ENCODE peak calls at places on chromosomes 16 and 17, in seven cellular contexts. R is T-helper 1 cell; U is anterior cingulate cortex; I is stimulated activated CD4-positive, alpha-beta T cell treated with anti-CD3 and anti-CD28 coated beads, TNF-alpha, amount 100 ng/mL, for 48 hours; B is PC-9; P is cerebellar cortex; O is mucosa of descending colon. K is an unnamed sample.

GRCh38 chr16:17161034-17161433 is 309.7 kb downstream of the XYLT1 start:
- DNase-seq in R (no peak), U (no peak), I (no peak), B (no peak), P (peak; percentile 11), O (no peak), K (no peak)

GRCh38 chr16:88909431-88910210 is 43.2 kb upstream of the PABPN1L start:
- DNase-seq in R (no peak), U (no peak), I (no peak), B (no peak), P (no peak), O (no peak), K (no peak)

GRCh38 chr16:1645914-1646525 is 32.1 kb upstream of the JPT2 start:
- DNase-seq in R (no peak), U (no peak), I (peak; percentile 14), B (peak; percentile 46), P (no peak), O (no peak), K (peak; percentile 46)

GRCh38 chr17:3889613-3890012 is 3.2 kb downstream of the CAMKK1 start:
- DNase-seq in R (no peak), U (no peak), I (no peak), B (no peak), P (no peak), O (no peak), K (no peak)

GRCh38 chr16:13377143-13377542 is 475.7 kb downstream of the SHISA9 start:
- DNase-seq in R (no peak), U (no peak), I (no peak), B (no peak), P (no peak), O (no peak), K (no peak)

GRCh38 chr17:11326492-11326891 is 85.5 kb downstream of the SHISA6 start:
- DNase-seq in R (no peak), U (no peak), I (no peak), B (no peak), P (no peak), O (no peak), K (no peak)

GRCh38 chr16:4693956-4694663 is 748 bp downstream of the NUDT16L1 start:
- DNase-seq in R (peak; percentile 36), U (no peak), I (peak; percentile 41), B (no peak), P (no peak), O (peak; percentile 74), K (peak; percentile 62)

GRCh38 chr17:35241520-35241919 is 1.4 kb upstream of the SLFN5 start:
- DNase-seq in R (peak; percentile 12), U (no peak), I (no peak), B (no peak), P (no peak), O (peak; percentile 36), K (no peak)

GRCh38 chr16:87267566-87267965 is 49.6 kb downstream of the C16orf95 start:
- DNase-seq in R (no peak), U (no peak), I (no peak), B (no peak), P (no peak), O (no peak), K (no peak)

GRCh38 chr17:33686171-33686570 is 393.1 kb upstream of the ASIC2 start:
- DNase-seq in R (no peak), U (no peak), I (no peak), B (no peak), P (no peak), O (no peak), K (no peak)

GRCh38 chr17:80987941-80988461 is 3.6 kb upstream of the CHMP6 start:
- DNase-seq in R (no peak), U (no peak), I (no peak), B (no peak), P (no peak), O (peak; percentile 42), K (no peak)

GRCh38 chr16:1296688-1297412 is 12.6 kb upstream of the UBE2I start:
- DNase-seq in R (no peak), U (no peak), I (no peak), B (peak; percentile 97), P (no peak), O (no peak), K (peak; percentile 84)

GRCh38 chr16:50190292-50190691 is 37.2 kb downstream of the TENT4B start:
- DNase-seq in R (no peak), U (no peak), I (no peak), B (no peak), P (no peak), O (no peak), K (no peak)

GRCh38 chr17:73043686-73044581 is 48.6 kb downstream of the SLC39A11 start:
- DNase-seq in R (no peak), U (no peak), I (no peak), B (no peak), P (no peak), O (no peak), K (peak; percentile 72)

GRCh38 chr17:47760409-47761140 is 27.5 kb downstream of the TBX21 start:
- DNase-seq in R (no peak), U (no peak), I (no peak), B (no peak), P (no peak), O (no peak), K (no peak)

GRCh38 chr17:71085238-71086033 is 916.1 kb downstream of the KCNJ2 start:
- DNase-seq in R (no peak), U (no peak), I (no peak), B (no peak), P (no peak), O (peak; percentile 41), K (no peak)

GRCh38 chr17:82424001-82424862 is 5.8 kb upstream of the OGFOD3 start:
- DNase-seq in R (peak; percentile 55), U (no peak), I (peak; percentile 53), B (no peak), P (peak; percentile 56), O (peak; percentile 53), K (peak; percentile 66)

GRCh38 chr16:89565256-89565505 is 4.7 kb downstream of the RPL13 start:
- DNase-seq in R (no peak), U (no peak), I (no peak), B (peak; percentile 62), P (peak; percentile 79), O (no peak), K (no peak)

GRCh38 chr17:76150712-76151622 is 9.9 kb upstream of the FOXJ1 start:
- DNase-seq in R (no peak), U (no peak), I (no peak), B (no peak), P (no peak), O (no peak), K (no peak)

GRCh38 chr17:306536-307294 is 45.9 kb downstream of the RPH3AL start:
- DNase-seq in R (no peak), U (no peak), I (no peak), B (peak; percentile 21), P (no peak), O (no peak), K (no peak)

GRCh38 chr17:57861000-57861736 is 11.3 kb upstream of the MRPS23 start:
- DNase-seq in R (peak; percentile 23), U (no peak), I (no peak), B (peak; percentile 89), P (peak; percentile 38), O (peak; percentile 81), K (peak; percentile 57)

GRCh38 chr17:29059281-29059680 is 16.3 kb downstream of the PIPOX start:
- DNase-seq in R (no peak), U (no peak), I (no peak), B (peak; percentile 70), P (no peak), O (no peak), K (peak; percentile 79)

GRCh38 chr16:76598498-76598897 is 321.3 kb downstream of the CNTNAP4 start:
- DNase-seq in R (no peak), U (no peak), I (no peak), B (no peak), P (no peak), O (no peak), K (no peak)

GRCh38 chr17:28008526-28008925 is 34.0 kb upstream of the NLK start:
- DNase-seq in R (no peak), U (no peak), I (no peak), B (peak; percentile 54), P (peak; percentile 6), O (peak; percentile 50), K (peak; percentile 63)

GRCh38 chr17:76716834-76717205 is 6.1 kb upstream of the MXRA7 start:
- DNase-seq in R (no peak), U (no peak), I (no peak), B (no peak), P (no peak), O (no peak), K (peak; percentile 94)

GRCh38 chr17:41052594-41052993 is 2.4 kb downstream of the KRTAP2-2 start:
- DNase-seq in R (no peak), U (no peak), I (no peak), B (no peak), P (no peak), O (no peak), K (peak; percentile 42)

GRCh38 chr17:75722076-75722475 is 817 bp downstream of the ITGB4 start:
- DNase-seq in R (no peak), U (no peak), I (no peak), B (peak; percentile 39), P (no peak), O (peak; percentile 82), K (no peak)

GRCh38 chr17:72501404-72502110 is 380.7 kb downstream of the SOX9 start:
- DNase-seq in R (no peak), U (peak; percentile 55), I (no peak), B (no peak), P (peak; percentile 64), O (peak; percentile 56), K (peak; percentile 34)

GRCh38 chr17:2049333-2050245 is 5.3 kb upstream of the HIC1 start:
- DNase-seq in R (peak; percentile 87), U (peak; percentile 66), I (peak; percentile 85), B (no peak), P (peak; percentile 64), O (peak; percentile 91), K (peak; percentile 93)

GRCh38 chr16:69613283-69614154 is 47.8 kb downstream of the NFAT5 start:
- DNase-seq in R (no peak), U (no peak), I (no peak), B (peak; percentile 82), P (peak; percentile 24), O (no peak), K (peak; percentile 70)

GRCh38 chr16:56708821-56709685 is 20.9 kb upstream of the NUP93 start:
- DNase-seq in R (no peak), U (no peak), I (no peak), B (no peak), P (no peak), O (no peak), K (no peak)

GRCh38 chr17:55492951-55493350 is 18.3 kb downstream of the SMIM36 start:
- DNase-seq in R (no peak), U (no peak), I (no peak), B (peak; percentile 4), P (no peak), O (no peak), K (no peak)

GRCh38 chr17:19017401-19017800 is 12.8 kb upstream of the FAM83G start:
- DNase-seq in R (no peak), U (no peak), I (no peak), B (no peak), P (no peak), O (peak; percentile 27), K (no peak)

GRCh38 chr17:77392376-77393273 is 251.9 kb downstream of the SEC14L1 start:
- DNase-seq in R (no peak), U (no peak), I (no peak), B (no peak), P (peak; percentile 98), O (peak; percentile 82), K (peak; percentile 66)

GRCh38 chr16:2816751-2817495 is at the start of gene PRSS21:
- DNase-seq in R (peak; percentile 15), U (no peak), I (no peak), B (peak; percentile 38), P (no peak), O (peak; percentile 32), K (no peak)

GRCh38 chr17:77796201-77796860 is 162.2 kb upstream of the TNRC6C start:
- DNase-seq in R (no peak), U (no peak), I (no peak), B (no peak), P (no peak), O (no peak), K (peak; percentile 81)

GRCh38 chr17:80763293-80763867 is 218.7 kb downstream of the RPTOR start:
- DNase-seq in R (no peak), U (no peak), I (no peak), B (no peak), P (no peak), O (no peak), K (no peak)

GRCh38 chr16:20348365-20349185 is 3.9 kb downstream of the UMOD start:
- DNase-seq in R (no peak), U (no peak), I (no peak), B (no peak), P (no peak), O (peak; percentile 32), K (no peak)

K was measured in GM23248.